ENCODE peak calls at places on chromosomes 7 and 10, in seven cellular contexts. H is HCEC 1CT; G is endothelial cell; V is stimulated activated CD8-positive, alpha-beta memory T cell treated with anti-CD3 and anti-CD28 coated beads, Interleukin-12 subunit alpha, Interleukin-12 subunit beta, amount 100 ng/mL, for 4 hours; S is thoracic aorta; U is HEK293T; Y is esophagus squamous epithelium. F is an unnamed sample.

GRCh38 chr7:100764841-100765240 is 31.4 kb downstream of the ZAN start:
- DNase-seq in H (no peak), G (no peak), V (no peak), S (no peak), U (no peak), Y (no peak), F (no peak)

GRCh38 chr7:151199196-151199874 is 11.0 kb downstream of the H2BK1 start:
- DNase-seq in H (no peak), G (no peak), V (no peak), S (no peak), U (no peak), Y (no peak), F (no peak)

GRCh38 chr10:5466451-5466996 is 32.8 kb downstream of the CALML5 start:
- DNase-seq in H (no peak), G (no peak), V (no peak), S (no peak), U (no peak), Y (no peak), F (peak; percentile 87)

GRCh38 chr10:11527700-11528255 is 83.7 kb downstream of the USP6NL start:
- DNase-seq in H (no peak), G (no peak), V (no peak), S (no peak), U (no peak), Y (no peak), F (no peak)

GRCh38 chr10:91287276-91287675 is 66.8 kb downstream of the PCGF5 start:
- DNase-seq in H (no peak), G (no peak), V (no peak), S (no peak), U (no peak), Y (no peak), F (no peak)

GRCh38 chr10:45404087-45404769 is 30.2 kb downstream of the ALOX5 start:
- DNase-seq in H (no peak), G (no peak), V (no peak), S (no peak), U (no peak), Y (no peak), F (no peak)

GRCh38 chr7:152647-153046 is 39.7 kb upstream of the FAM20C start:
- DNase-seq in H (no peak), G (no peak), V (no peak), S (no peak), U (no peak), Y (no peak), F (no peak)

GRCh38 chr10:43126759-43127424 is 11.4 kb upstream of the CSGALNACT2 start:
- DNase-seq in H (no peak), G (no peak), V (no peak), S (no peak), U (no peak), Y (no peak), F (no peak)

GRCh38 chr10:128751284-128751683 is 625.1 kb upstream of the MKI67 start:
- DNase-seq in H (no peak), G (no peak), V (no peak), S (no peak), U (no peak), Y (no peak), F (peak; percentile 35)

GRCh38 chr10:48976208-48976607 is 36.6 kb upstream of the LRRC18 start:
- DNase-seq in H (no peak), G (peak; percentile 35), V (no peak), S (no peak), U (no peak), Y (no peak), F (no peak)

GRCh38 chr7:876972-877311 is 588 bp downstream of the GET4 start:
- DNase-seq in H (no peak), G (no peak), V (no peak), S (no peak), U (no peak), Y (no peak), F (no peak)

GRCh38 chr10:116674901-116675423 is 54.2 kb downstream of the PNLIPRP2 start:
- DNase-seq in H (no peak), G (no peak), V (no peak), S (no peak), U (no peak), Y (no peak), F (no peak)

GRCh38 chr7:135282621-135283295 is 49.1 kb downstream of the STRA8 start:
- DNase-seq in H (no peak), G (no peak), V (no peak), S (no peak), U (no peak), Y (no peak), F (no peak)

GRCh38 chr7:77887567-77887966 is 89.0 kb downstream of the PHTF2 start:
- DNase-seq in H (peak; percentile 86), G (no peak), V (no peak), S (no peak), U (no peak), Y (no peak), F (no peak)

GRCh38 chr10:78866731-78867554 is 201.8 kb upstream of the ZMIZ1 start:
- DNase-seq in H (no peak), G (no peak), V (no peak), S (no peak), U (no peak), Y (no peak), F (no peak)

GRCh38 chr10:46556515-46557318 is at the start of gene GPRIN2:
- DNase-seq in H (no peak), G (no peak), V (no peak), S (peak; percentile 4), U (no peak), Y (no peak), F (no peak)

GRCh38 chr7:114944742-114945625 is 23.1 kb downstream of the MDFIC start:
- DNase-seq in H (peak; percentile 90), G (no peak), V (no peak), S (peak; percentile 7), U (no peak), Y (no peak), F (no peak)

GRCh38 chr7:47721670-47722069 is 139.8 kb upstream of the TNS3 start:
- DNase-seq in H (no peak), G (no peak), V (no peak), S (no peak), U (no peak), Y (no peak), F (no peak)

GRCh38 chr7:47950714-47951113 is 2.4 kb upstream of the PKD1L1 start:
- DNase-seq in H (no peak), G (no peak), V (no peak), S (no peak), U (no peak), Y (no peak), F (no peak)

GRCh38 chr7:12683678-12684077 is 3.8 kb upstream of the ARL4A start:
- DNase-seq in H (peak; percentile 60), G (no peak), V (no peak), S (no peak), U (no peak), Y (no peak), F (no peak)

GRCh38 chr7:445563-446288 is 73.9 kb downstream of the PDGFA start:
- DNase-seq in H (no peak), G (no peak), V (no peak), S (no peak), U (no peak), Y (no peak), F (no peak)

GRCh38 chr7:1873421-1873820 is 203.3 kb downstream of the ELFN1 start:
- DNase-seq in H (no peak), G (no peak), V (no peak), S (no peak), U (no peak), Y (no peak), F (no peak)

GRCh38 chr7:158258411-158259130 is 329.1 kb downstream of the PTPRN2 start:
- DNase-seq in H (no peak), G (no peak), V (no peak), S (no peak), U (no peak), Y (no peak), F (no peak)

GRCh38 chr10:12644380-12645144 is 295.2 kb downstream of the CAMK1D start:
- DNase-seq in H (no peak), G (no peak), V (no peak), S (no peak), U (no peak), Y (no peak), F (no peak)

GRCh38 chr10:33109788-33110469 is 151.9 kb upstream of the ITGB1 start:
- DNase-seq in H (no peak), G (no peak), V (no peak), S (no peak), U (no peak), Y (no peak), F (no peak)

GRCh38 chr10:113704637-113705343 is 25.1 kb downstream of the CASP7 start:
- DNase-seq in H (peak; percentile 38), G (peak; percentile 56), V (no peak), S (no peak), U (peak; percentile 50), Y (no peak), F (no peak)

GRCh38 chr10:80477813-80478212 is 23.7 kb downstream of the TSPAN14 start:
- DNase-seq in H (peak; percentile 95), G (no peak), V (no peak), S (no peak), U (no peak), Y (no peak), F (no peak)

GRCh38 chr7:45203947-45204445 is 46.4 kb downstream of the RAMP3 start:
- DNase-seq in H (peak; percentile 26), G (no peak), V (no peak), S (no peak), U (no peak), Y (no peak), F (no peak)

GRCh38 chr10:82221750-82222149 is 346.8 kb downstream of the NRG3 start:
- DNase-seq in H (no peak), G (no peak), V (no peak), S (no peak), U (no peak), Y (no peak), F (no peak)

GRCh38 chr7:77923419-77923818 is 124.8 kb downstream of the PHTF2 start:
- DNase-seq in H (no peak), G (no peak), V (no peak), S (no peak), U (no peak), Y (no peak), F (no peak)

GRCh38 chr7:157690058-157690832 is 353.4 kb downstream of the DNAJB6 start:
- DNase-seq in H (no peak), G (no peak), V (no peak), S (no peak), U (peak; percentile 26), Y (no peak), F (no peak)

GRCh38 chr10:14953452-14954000 is 370 bp downstream of the DCLRE1C start:
- DNase-seq in H (peak; percentile 71), G (peak; percentile 37), V (no peak), S (peak; percentile 7), U (peak; percentile 48), Y (peak; percentile 60), F (no peak)

GRCh38 chr7:106415433-106415832 is 130.7 kb upstream of the NAMPT start:
- DNase-seq in H (no peak), G (no peak), V (no peak), S (no peak), U (no peak), Y (no peak), F (no peak)

GRCh38 chr7:29810297-29810696 is 4.0 kb downstream of the WIPF3 start:
- DNase-seq in H (no peak), G (no peak), V (no peak), S (no peak), U (no peak), Y (no peak), F (no peak)

GRCh38 chr10:78895469-78895868 is 173.3 kb upstream of the ZMIZ1 start:
- DNase-seq in H (no peak), G (no peak), V (no peak), S (no peak), U (no peak), Y (no peak), F (no peak)

GRCh38 chr10:89426230-89426868 is 12.0 kb downstream of the IFIT5 start:
- DNase-seq in H (peak; percentile 61), G (peak; percentile 12), V (no peak), S (no peak), U (peak; percentile 53), Y (no peak), F (no peak)

GRCh38 chr7:45593877-45594276 is 19.7 kb downstream of the ADCY1 start:
- DNase-seq in H (no peak), G (no peak), V (no peak), S (no peak), U (no peak), Y (no peak), F (no peak)

GRCh38 chr10:113554214-113554613 is 1.4 kb downstream of the HABP2 start:
- DNase-seq in H (no peak), G (no peak), V (no peak), S (no peak), U (no peak), Y (no peak), F (no peak)